ENCODE peak calls at places on chromosomes 6 and 20, in eight cellular contexts. X is Panc1, J is PC-3, U is osteoblast, I is breast epithelium, Y is GM23338, Z is tibial nerve, S is aorta. G is an unnamed sample.

GRCh38 chr6:128740951-128741350 is 142.0 kb upstream of the LAMA2 start:
- DNase-seq in Y (no peak), I (no peak), Z (no peak), J (no peak), U (no peak), X (no peak), S (no peak), G (no peak)

GRCh38 chr6:14016432-14016831 is 91.7 kb downstream of the RNF182 start:
- DNase-seq in S (no peak), J (no peak), X (no peak), Y (peak; percentile 52), U (no peak), I (no peak), Z (no peak), G (no peak)

GRCh38 chr6:72553531-72554202 is 68.2 kb upstream of the KCNQ5 start:
- DNase-seq in S (no peak), I (no peak), X (peak; percentile 86), J (peak; percentile 85), U (peak; percentile 30), Z (no peak), Y (peak; percentile 47), G (no peak)

GRCh38 chr6:164520916-164521315 is 788.5 kb downstream of the C6orf118 start:
- DNase-seq in S (no peak), Z (no peak), X (no peak), J (no peak), Y (no peak), U (no peak), I (no peak), G (no peak)

GRCh38 chr20:43669332-43669731 is 2.4 kb downstream of the MYBL2 start:
- DNase-seq in I (no peak), S (no peak), Y (no peak), Z (no peak), X (no peak), J (peak; percentile 94), U (no peak), G (no peak)

GRCh38 chr6:87917861-87918260 is 129.8 kb upstream of the SPACA1 start:
- DNase-seq in S (no peak), Y (no peak), X (no peak), J (no peak), Z (no peak), I (no peak), U (no peak), G (no peak)

GRCh38 chr6:128511518-128511917 is 8.9 kb downstream of the PTPRK start:
- DNase-seq in J (peak; percentile 88), U (no peak), Z (no peak), I (no peak), S (no peak), Y (no peak), X (no peak), G (no peak)

GRCh38 chr6:156449128-156449527 is 328.1 kb upstream of the ARID1B start:
- DNase-seq in S (no peak), Z (no peak), J (no peak), X (no peak), Y (no peak), I (peak; percentile 42), U (no peak), G (peak; percentile 76)

GRCh38 chr6:93663111-93663510 is 243.8 kb upstream of the EPHA7 start:
- DNase-seq in I (no peak), X (no peak), J (no peak), S (no peak), Y (no peak), U (no peak), Z (no peak), G (no peak)

GRCh38 chr6:93266418-93266817 is 152.9 kb downstream of the EPHA7 start:
- DNase-seq in J (no peak), S (no peak), X (no peak), I (no peak), U (no peak), Y (no peak), Z (no peak), G (no peak)

GRCh38 chr6:1524040-1524480 is 85.7 kb upstream of the FOXC1 start:
- DNase-seq in I (peak; percentile 56), Z (peak; percentile 64), J (no peak), U (peak; percentile 95), X (no peak), Y (peak; percentile 94), S (peak; percentile 85), G (no peak)

GRCh38 chr20:42706762-42707161 is 482.9 kb downstream of the PTPRT start:
- DNase-seq in J (no peak), Y (no peak), U (no peak), Z (no peak), I (no peak), X (no peak), S (no peak), G (no peak)

GRCh38 chr6:20169786-20170185 is 42.5 kb downstream of the MBOAT1 start:
- DNase-seq in Z (no peak), U (no peak), Y (no peak), I (no peak), S (no peak), X (no peak), J (no peak), G (no peak)

GRCh38 chr6:134936927-134937326 is 13.0 kb downstream of the ALDH8A1 start:
- DNase-seq in Z (no peak), J (peak; percentile 60), X (no peak), I (no peak), U (peak; percentile 69), S (no peak), Y (no peak), G (no peak)

GRCh38 chr20:23697947-23698346 is 9.1 kb upstream of the CST4 start:
- DNase-seq in I (no peak), Y (no peak), U (no peak), Z (no peak), X (no peak), S (no peak), J (no peak), G (no peak)

GRCh38 chr6:161238076-161238869 is 35.6 kb downstream of the AGPAT4 start:
- DNase-seq in I (no peak), Z (no peak), X (no peak), Y (no peak), J (no peak), S (no peak), U (no peak), G (no peak)

GRCh38 chr6:37688088-37688850 is 9.4 kb downstream of the MDGA1 start:
- DNase-seq in S (no peak), X (no peak), Z (no peak), I (no peak), J (no peak), U (no peak), Y (no peak), G (no peak)

GRCh38 chr6:84766118-84766683 is 1.8 kb upstream of the TBX18 start:
- DNase-seq in S (no peak), J (no peak), X (no peak), U (peak; percentile 32), Y (peak; percentile 57), Z (no peak), I (no peak), G (no peak)

GRCh38 chr6:84762220-84762940 is 2.0 kb downstream of the TBX18 start:
- DNase-seq in U (peak; percentile 68), Y (peak; percentile 67), J (no peak), Z (peak; percentile 18), I (no peak), X (no peak), S (peak; percentile 53), G (no peak)

GRCh38 chr6:84762941-84763396 is 1.4 kb downstream of the TBX18 start:
- DNase-seq in Y (peak; percentile 69), S (peak; percentile 80), X (no peak), Z (peak; percentile 16), J (no peak), U (peak; percentile 75), I (no peak), G (no peak)

GRCh38 chr6:84763397-84764331 is 734 bp downstream of the TBX18 start:
- DNase-seq in J (no peak), S (peak; percentile 81), I (no peak), X (peak; percentile 12), Y (peak; percentile 56), U (peak; percentile 95), Z (peak; percentile 51), G (peak; percentile 65)

GRCh38 chr6:84764332-84765049 is at the start of gene TBX18:
- DNase-seq in Z (peak; percentile 98), J (no peak), U (peak; percentile 98), X (peak; percentile 27), I (peak; percentile 74), Y (peak; percentile 98), S (peak; percentile 97), G (peak; percentile 75)
- H3K27ac ChIP-seq in Z (peak within 1 kb of the TSS; percentile 95), J (no peak within 1 kb of the TSS), U (peak within 1 kb of the TSS; percentile 88), X (peak within 1 kb of the TSS; percentile 72), I (peak within 1 kb of the TSS; percentile 90), Y (no peak within 1 kb of the TSS), S (peak within 1 kb of the TSS; percentile 90), G (peak within 1 kb of the TSS; percentile 84)

DNA sequence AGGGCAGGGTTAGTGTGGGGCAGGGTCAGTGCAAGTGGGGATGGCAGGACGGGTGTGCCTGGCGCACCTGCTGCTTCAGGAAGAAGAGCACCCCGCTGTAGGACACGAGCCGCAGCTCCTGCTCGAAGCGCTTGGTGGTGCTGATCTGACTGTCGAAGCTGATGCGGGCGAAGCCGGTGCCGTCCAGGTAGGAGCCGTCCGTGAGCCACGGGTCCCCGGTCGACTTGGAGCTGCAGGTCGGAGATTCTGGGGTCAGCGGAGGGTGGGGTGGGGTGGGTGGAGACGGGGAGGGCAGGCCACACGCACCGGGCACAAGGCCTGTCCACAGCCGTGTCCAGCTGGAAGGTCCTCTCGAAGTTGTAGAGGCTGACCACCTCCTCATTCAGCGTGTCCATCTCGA is 10.2 kb downstream of the ADRM1 start:
- DNase-seq in X (no peak), Z (no peak), S (no peak), I (no peak), U (no peak), J (no peak), Y (no peak), G (no peak)
- H3K36me3 ChIP-seq in X (peaks cover 20% of the 10 kb centered on the region), Z (peaks cover 96% of the 10 kb centered on the region), S (no peaks in the 10 kb centered on the region), I (no peaks in the 10 kb centered on the region), U (peaks cover 13% of the 10 kb centered on the region), J (peaks cover 66% of the 10 kb centered on the region), Y (peaks cover 29% of the 10 kb centered on the region), G (peaks cover 12% of the 10 kb centered on the region)

DNA sequence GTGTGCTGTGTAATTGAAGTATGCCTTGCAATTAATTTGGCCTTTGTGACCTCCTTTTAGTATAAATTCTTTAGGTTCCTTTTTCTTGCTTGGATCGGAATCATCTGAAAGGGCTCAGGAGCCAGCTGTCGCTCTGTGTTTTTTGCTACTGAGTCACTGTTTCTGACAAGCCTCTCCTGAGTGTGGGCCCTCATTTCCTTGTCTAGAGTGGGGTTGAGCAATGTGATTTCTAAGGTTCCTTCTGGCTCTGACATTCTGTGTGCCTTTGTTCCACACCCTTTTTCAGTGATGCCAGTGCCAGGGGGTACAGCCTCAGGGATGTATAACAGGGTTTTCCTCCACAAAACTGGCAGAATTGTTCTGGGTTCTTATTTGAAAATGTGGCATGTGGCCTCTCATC is 26.5 kb downstream of the DAAM2 start:
- DNase-seq in U (no peak), Y (no peak), S (no peak), Z (no peak), J (no peak), I (no peak), X (no peak), G (no peak)
- H3K27ac ChIP-seq in U (peak overlapping the region; percentile 64), Y (no peak overlapping the region), S (peak overlapping the region; percentile 48), Z (peak overlapping the region; percentile 93), J (no peak overlapping the region), I (peak overlapping the region; percentile 81), X (no peak overlapping the region), G (no peak overlapping the region)

DNA sequence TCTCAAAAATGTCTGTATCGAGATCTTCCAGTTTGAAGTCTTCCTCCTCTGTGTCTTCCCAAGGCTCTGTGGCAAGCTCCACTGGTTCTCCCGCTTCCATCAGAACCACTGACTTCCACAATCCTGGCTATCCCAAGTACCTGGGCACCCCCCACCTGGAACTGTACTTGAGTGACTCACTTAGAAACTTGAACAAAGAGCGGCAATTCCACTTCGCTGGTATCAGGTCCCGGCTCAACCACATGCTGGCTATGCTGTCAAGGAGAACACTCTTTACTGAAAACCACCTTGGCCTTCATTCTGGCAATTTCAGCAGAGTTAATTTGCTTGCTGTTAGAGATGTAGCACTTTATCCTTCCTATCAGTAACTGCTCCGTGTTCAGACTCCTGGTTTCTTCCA is 10.0 kb upstream of the DHX35 start:
- DNase-seq in Y (no peak), U (no peak), Z (no peak), I (no peak), S (no peak), X (no peak), J (no peak), G (no peak)
- H3K36me3 ChIP-seq in Y (peaks cover 46% of the 10 kb centered on the region), U (peaks cover 26% of the 10 kb centered on the region), Z (no peaks in the 10 kb centered on the region), I (no peaks in the 10 kb centered on the region), S (no peaks in the 10 kb centered on the region), X (peaks cover 23% of the 10 kb centered on the region), J (peaks cover 56% of the 10 kb centered on the region), G (peaks cover 70% of the 10 kb centered on the region)